ENCODE peak calls at places on chromosomes 12 and 14, in eight cellular contexts. K, M, Y, T, Z, V, P and Q are unnamed samples.

GRCh38 chr12:48002773-48003218 is 1.5 kb downstream of the COL2A1 start:
- DNase-seq in V (peak; percentile 48), P (peak; percentile 68), T (no peak), M (no peak), Y (no peak), Z (peak; percentile 27), K (no peak), Q (peak; percentile 87)

GRCh38 chr12:2652401-2653081 is 142.2 kb upstream of the FKBP4 start:
- DNase-seq in M (no peak), T (no peak), V (no peak), Z (no peak), Y (peak; percentile 45), K (no peak), P (no peak), Q (no peak)

GRCh38 chr12:81520064-81520945 is 238.8 kb downstream of the PPFIA2 start:
- DNase-seq in P (no peak), Y (no peak), K (no peak), Z (no peak), T (no peak), V (no peak), M (no peak), Q (no peak)

GRCh38 chr14:64464695-64465094 is 604 bp upstream of the AKAP5 start:
- DNase-seq in P (no peak), M (no peak), V (no peak), T (no peak), Z (no peak), K (no peak), Y (no peak), Q (no peak)

GRCh38 chr14:71142375-71143038 is 235.2 kb downstream of the PCNX1 start:
- DNase-seq in P (no peak), K (peak; percentile 84), Y (no peak), M (peak; percentile 95), V (no peak), Z (peak; percentile 55), T (peak; percentile 95), Q (no peak)

GRCh38 chr12:2402180-2402579 is 349.4 kb downstream of the CACNA1C start:
- DNase-seq in Z (no peak), Y (no peak), K (no peak), M (no peak), V (no peak), P (no peak), T (no peak), Q (no peak)

GRCh38 chr12:50558970-50559369 is 54.2 kb downstream of the DIP2B start:
- DNase-seq in P (no peak), V (no peak), Z (no peak), K (no peak), T (no peak), M (no peak), Y (no peak), Q (no peak)

GRCh38 chr12:107515446-107515958 is 170.1 kb upstream of the PWP1 start:
- DNase-seq in T (peak; percentile 68), P (peak; percentile 72), K (peak; percentile 9), V (no peak), Z (no peak), M (peak; percentile 95), Y (peak; percentile 80), Q (peak; percentile 74)

GRCh38 chr12:65526311-65526710 is 247.8 kb downstream of the MSRB3 start:
- DNase-seq in Y (no peak), T (no peak), M (no peak), K (no peak), V (no peak), P (no peak), Z (no peak), Q (no peak)

GRCh38 chr12:79347852-79348251 is 342.9 kb downstream of the PAWR start:
- DNase-seq in P (no peak), M (no peak), T (no peak), Z (no peak), K (no peak), V (no peak), Y (no peak), Q (no peak)

GRCh38 chr12:121391619-121392324 is 8.1 kb upstream of the RNF34 start:
- DNase-seq in P (no peak), K (peak; percentile 75), Z (peak; percentile 39), V (peak; percentile 33), T (no peak), M (no peak), Y (peak; percentile 66), Q (peak; percentile 33)

GRCh38 chr12:113273053-113273725 is 51.9 kb downstream of the TPCN1 start:
- DNase-seq in K (no peak), T (no peak), P (no peak), Z (no peak), V (no peak), M (no peak), Y (no peak), Q (no peak)
- TF ChIP-seq CTCF in K (no peak), T (no peak), P (no peak), Z (no peak), V (no peak), M (no peak), Y (no peak), Q (no peak)

DNA sequence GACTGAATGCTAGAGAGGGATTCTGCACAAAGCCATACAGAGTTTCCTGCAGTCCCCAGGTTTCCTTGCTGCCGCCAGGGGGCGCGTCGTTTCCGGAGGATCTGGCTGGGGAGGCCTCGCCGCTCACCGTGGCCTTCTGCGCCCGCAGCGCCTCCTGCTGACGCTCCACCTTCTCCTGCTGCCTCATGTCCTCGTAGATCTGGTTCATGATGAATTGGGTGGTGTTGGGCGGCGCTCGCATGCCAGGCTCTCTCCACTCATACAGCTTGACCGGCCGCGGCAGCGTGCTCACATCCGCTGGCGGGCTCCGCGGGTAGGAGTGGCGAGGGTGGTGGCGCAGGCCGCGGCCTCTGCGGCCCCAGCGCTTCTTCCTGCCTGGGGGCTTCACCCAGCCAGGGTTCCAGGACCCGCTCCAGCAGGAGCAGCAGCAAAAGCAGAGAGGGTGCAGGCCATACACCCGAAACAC is 987 bp downstream of the CCER1 start:
- DNase-seq in T (no peak), K (no peak), P (peak; percentile 16), Y (no peak), M (no peak), Z (no peak), V (no peak), Q (peak; percentile 78)
- TF ChIP-seq CTCF in T (peak; percentile 18), K (peak; percentile 18), P (no peak), Y (no peak), M (peak; percentile 46), Z (peak; percentile 20), V (no peak), Q (no peak)

DNA sequence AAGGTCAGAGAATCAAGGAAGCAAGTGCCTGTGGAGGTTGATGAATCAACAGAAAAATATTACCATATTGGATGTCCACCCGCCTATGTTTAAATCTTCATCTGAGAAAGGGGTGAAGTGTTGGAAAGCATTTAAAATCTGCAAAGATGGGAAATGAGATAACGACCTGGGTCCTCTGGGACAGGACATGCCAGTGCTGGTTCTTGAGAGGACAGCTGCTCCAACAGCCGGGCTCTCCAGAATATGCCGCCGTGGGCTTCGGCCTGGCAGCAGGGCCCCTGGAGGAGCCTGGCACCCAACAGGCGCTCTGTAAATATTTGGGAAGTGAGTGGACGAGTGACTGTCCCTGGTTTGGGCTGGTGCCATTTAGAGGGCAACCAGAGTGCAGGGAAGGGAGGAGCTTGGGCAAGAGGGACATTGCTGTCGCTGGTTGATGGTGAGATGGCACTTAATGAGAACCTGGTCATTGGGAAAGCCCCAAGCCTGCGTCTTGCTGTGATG is 129.9 kb downstream of the KCNA5 start:
- DNase-seq in V (no peak), Y (no peak), Z (no peak), T (no peak), K (no peak), P (peak; percentile 48), M (no peak), Q (no peak)
- TF ChIP-seq CTCF in V (no peak), Y (no peak), Z (no peak), T (no peak), K (no peak), P (no peak), M (no peak), Q (no peak)

GRCh38 chr14:101082436-101083384 is 179.2 kb upstream of the RTL1 start:
- DNase-seq in Y (peak; percentile 47), Z (no peak), K (no peak), V (peak; percentile 17), P (no peak), M (no peak), T (no peak), Q (no peak)

GRCh38 chr14:101084436-101084826 is 180.9 kb upstream of the RTL1 start:
- DNase-seq in T (no peak), Y (no peak), M (no peak), Z (no peak), P (no peak), V (peak; percentile 16), K (no peak), Q (no peak)

GRCh38 chr14:101080922-101081593 is 177.5 kb upstream of the RTL1 start:
- DNase-seq in Y (no peak), P (no peak), V (no peak), Z (no peak), M (no peak), K (no peak), T (no peak), Q (no peak)

GRCh38 chr14:101082036-101082435 is 178.5 kb upstream of the RTL1 start:
- DNase-seq in V (peak; percentile 19), T (no peak), P (no peak), Z (no peak), Y (no peak), K (no peak), M (no peak), Q (no peak)

GRCh38 chr14:101083564-101084435 is 180.3 kb upstream of the RTL1 start:
- DNase-seq in Z (no peak), Y (peak; percentile 60), V (peak; percentile 21), M (no peak), P (no peak), T (no peak), K (no peak), Q (peak; percentile 18)
- TF ChIP-seq CTCF in Z (no peak), Y (no peak), V (no peak), M (peak; percentile 62), P (no peak), T (peak; percentile 30), K (peak; percentile 7), Q (no peak)

DNA sequence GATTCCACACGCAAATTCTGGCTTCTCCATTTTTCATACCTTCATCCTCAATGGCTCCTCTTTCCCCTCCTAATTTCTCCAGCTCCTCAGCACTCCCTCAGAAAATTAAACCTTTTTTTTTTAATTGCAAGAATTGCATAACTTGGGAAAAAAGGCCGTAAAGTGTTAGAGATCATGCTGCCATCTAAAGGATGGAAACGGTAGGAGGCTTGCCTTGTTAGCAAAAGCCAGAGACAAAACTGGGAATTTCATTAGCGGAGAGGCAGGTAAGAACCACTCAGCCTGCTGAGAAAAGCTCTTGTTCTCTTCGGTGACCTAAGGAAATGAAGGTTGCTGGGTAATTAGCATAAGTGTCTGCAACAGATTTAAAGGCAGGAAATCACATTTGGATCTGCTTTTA is 204.3 kb downstream of the AEBP2 start:
- DNase-seq in T (peak; percentile 37), M (peak; percentile 37), V (no peak), Z (no peak), P (no peak), K (no peak), Y (no peak), Q (no peak)
- TF ChIP-seq CTCF in T (peak; percentile 76), M (peak; percentile 72), V (peak; percentile 18), Z (no peak), P (peak; percentile 39), K (peak; percentile 79), Y (peak; percentile 48), Q (peak; percentile 29)